ENCODE peak calls at places on chromosomes 2 and 18, in five cellular contexts. One of them, this sample, is unnamed.

GRCh38 chr2:224885836-224886547 is 156.3 kb downstream of the DOCK10 start:
- DNase-seq in GM03348: peak
- DNase-seq in G401: no peak
- DNase-seq in NCI-H1105 treated with DMSO at 0.1 percent for 48 hours: no peak
- DNase-seq in RWPE1: peak
- DNase-seq in this sample: peak

GRCh38 chr18:7577706-7578105 is 10.6 kb downstream of the PTPRM start:
- DNase-seq in GM03348: peak
- DNase-seq in G401: no peak
- DNase-seq in NCI-H1105 treated with DMSO at 0.1 percent for 48 hours: no peak
- DNase-seq in RWPE1: no peak
- DNase-seq in this sample: no peak

GRCh38 chr2:18998492-18998891 is 359.9 kb downstream of the OSR1 start:
- DNase-seq in GM03348: no peak
- DNase-seq in G401: no peak
- DNase-seq in NCI-H1105 treated with DMSO at 0.1 percent for 48 hours: no peak
- DNase-seq in RWPE1: no peak
- DNase-seq in this sample: no peak

GRCh38 chr2:66428986-66429612 is 5.8 kb upstream of the MEIS1 start:
- DNase-seq in GM03348: peak
- DNase-seq in G401: peak
- DNase-seq in NCI-H1105 treated with DMSO at 0.1 percent for 48 hours: peak
- DNase-seq in RWPE1: peak
- DNase-seq in this sample: no peak

GRCh38 chr2:73232471-73233153 is 427 bp downstream of the PRADC1 start:
- DNase-seq in GM03348: no peak
- DNase-seq in G401: peak
- DNase-seq in NCI-H1105 treated with DMSO at 0.1 percent for 48 hours: no peak
- DNase-seq in RWPE1: no peak
- DNase-seq in this sample: no peak

GRCh38 chr2:230758566-230759480 is 46.2 kb downstream of the CAB39 start:
- DNase-seq in GM03348: peak
- DNase-seq in G401: no peak
- DNase-seq in NCI-H1105 treated with DMSO at 0.1 percent for 48 hours: no peak
- DNase-seq in RWPE1: no peak
- DNase-seq in this sample: peak

GRCh38 chr2:130977461-130978050 is 115.7 kb downstream of the FAM168B start:
- DNase-seq in GM03348: no peak
- DNase-seq in G401: no peak
- DNase-seq in NCI-H1105 treated with DMSO at 0.1 percent for 48 hours: no peak
- DNase-seq in RWPE1: no peak
- DNase-seq in this sample: no peak

GRCh38 chr2:84243788-84244627 is 215.1 kb downstream of the SUCLG1 start:
- DNase-seq in GM03348: no peak
- DNase-seq in G401: no peak
- DNase-seq in NCI-H1105 treated with DMSO at 0.1 percent for 48 hours: no peak
- DNase-seq in RWPE1: no peak
- DNase-seq in this sample: no peak

GRCh38 chr2:20443276-20443920 is 3.5 kb upstream of the RHOB start:
- DNase-seq in GM03348: peak
- DNase-seq in G401: peak
- DNase-seq in NCI-H1105 treated with DMSO at 0.1 percent for 48 hours: peak
- DNase-seq in RWPE1: peak
- DNase-seq in this sample: no peak

GRCh38 chr18:63518178-63519012 is 23.8 kb upstream of the SERPINB12 start:
- DNase-seq in GM03348: peak
- DNase-seq in G401: peak
- DNase-seq in NCI-H1105 treated with DMSO at 0.1 percent for 48 hours: peak
- DNase-seq in RWPE1: peak
- DNase-seq in this sample: peak

GRCh38 chr18:75204978-75205759 is 3.8 kb downstream of the PTGR3 start:
- DNase-seq in GM03348: no peak
- DNase-seq in G401: peak
- DNase-seq in NCI-H1105 treated with DMSO at 0.1 percent for 48 hours: no peak
- DNase-seq in RWPE1: no peak
- DNase-seq in this sample: no peak

GRCh38 chr2:239751719-239752355 is 273.3 kb downstream of the NDUFA10 start:
- DNase-seq in GM03348: no peak
- DNase-seq in G401: no peak
- DNase-seq in NCI-H1105 treated with DMSO at 0.1 percent for 48 hours: no peak
- DNase-seq in RWPE1: no peak
- DNase-seq in this sample: no peak

GRCh38 chr2:121019073-121019472 is 265.9 kb downstream of the TFCP2L1 start:
- DNase-seq in GM03348: no peak
- DNase-seq in G401: no peak
- DNase-seq in NCI-H1105 treated with DMSO at 0.1 percent for 48 hours: no peak
- DNase-seq in RWPE1: no peak
- DNase-seq in this sample: no peak

GRCh38 chr2:215535726-215536125 is 99.9 kb upstream of the FN1 start:
- DNase-seq in GM03348: peak
- DNase-seq in G401: no peak
- DNase-seq in NCI-H1105 treated with DMSO at 0.1 percent for 48 hours: no peak
- DNase-seq in RWPE1: no peak
- DNase-seq in this sample: no peak

GRCh38 chr18:41371718-41372117 is 583.3 kb upstream of the PIK3C3 start:
- DNase-seq in GM03348: no peak
- DNase-seq in G401: no peak
- DNase-seq in NCI-H1105 treated with DMSO at 0.1 percent for 48 hours: peak
- DNase-seq in RWPE1: no peak
- DNase-seq in this sample: no peak

GRCh38 chr2:182824056-182824758 is 42.2 kb downstream of the FRZB start:
- DNase-seq in GM03348: no peak
- DNase-seq in G401: peak
- DNase-seq in NCI-H1105 treated with DMSO at 0.1 percent for 48 hours: peak
- DNase-seq in RWPE1: no peak
- DNase-seq in this sample: no peak

GRCh38 chr2:234630676-234631350 is 133.9 kb upstream of the ARL4C start:
- DNase-seq in GM03348: peak
- DNase-seq in G401: no peak
- DNase-seq in NCI-H1105 treated with DMSO at 0.1 percent for 48 hours: no peak
- DNase-seq in RWPE1: peak
- DNase-seq in this sample: no peak

GRCh38 chr2:118048396-118048795 is 34.5 kb upstream of the CCDC93 start:
- DNase-seq in GM03348: peak
- DNase-seq in G401: no peak
- DNase-seq in NCI-H1105 treated with DMSO at 0.1 percent for 48 hours: no peak
- DNase-seq in RWPE1: no peak
- DNase-seq in this sample: no peak

GRCh38 chr2:218244204-218244603 is 16.6 kb upstream of the GPBAR1 start:
- DNase-seq in GM03348: no peak
- DNase-seq in G401: no peak
- DNase-seq in NCI-H1105 treated with DMSO at 0.1 percent for 48 hours: no peak
- DNase-seq in RWPE1: no peak
- DNase-seq in this sample: no peak

GRCh38 chr2:104929663-104930062 is 75.7 kb downstream of the POU3F3 start:
- DNase-seq in GM03348: no peak
- DNase-seq in G401: no peak
- DNase-seq in NCI-H1105 treated with DMSO at 0.1 percent for 48 hours: no peak
- DNase-seq in RWPE1: no peak
- DNase-seq in this sample: no peak

GRCh38 chr2:20494246-20494645 is 47.4 kb downstream of the RHOB start:
- DNase-seq in GM03348: peak
- DNase-seq in G401: no peak
- DNase-seq in NCI-H1105 treated with DMSO at 0.1 percent for 48 hours: no peak
- DNase-seq in RWPE1: no peak
- DNase-seq in this sample: no peak

This sample was measured in stromal cell of bone marrow.